ENCODE peak calls at places on chromosomes 13 and 19, in seven cellular contexts. A, F, L, V, Q, G and M are unnamed samples.

GRCh38 chr13:83557845-83558244 is 324.4 kb downstream of the SLITRK1 start:
- DNase-seq in A (no peak), F (no peak), L (no peak), V (no peak), Q (no peak), G (no peak), M (no peak)

GRCh38 chr13:59744747-59745394 is 418.9 kb downstream of the DIAPH3 start:
- DNase-seq in A (no peak), F (no peak), L (no peak), V (peak), Q (no peak), G (no peak), M (no peak)

GRCh38 chr19:32203161-32203560 is 142.2 kb upstream of the ZNF507 start:
- DNase-seq in A (no peak), F (no peak), L (no peak), V (no peak), Q (no peak), G (no peak), M (no peak)

GRCh38 chr13:74710006-74710405 is 575.8 kb upstream of the KLF12 start:
- DNase-seq in A (no peak), F (no peak), L (no peak), V (peak), Q (no peak), G (no peak), M (no peak)

GRCh38 chr19:34794289-34794960 is 21.4 kb upstream of the ZNF599 start:
- DNase-seq in A (no peak), F (no peak), L (no peak), V (no peak), Q (no peak), G (no peak), M (no peak)

GRCh38 chr13:19586904-19587634 is 25.7 kb upstream of the TPTE2 start:
- DNase-seq in A (peak), F (no peak), L (no peak), V (peak), Q (no peak), G (no peak), M (no peak)

GRCh38 chr13:33119886-33120543 is 103.8 kb downstream of the KL start:
- DNase-seq in A (no peak), F (no peak), L (no peak), V (peak), Q (peak), G (no peak), M (no peak)

GRCh38 chr19:14114854-14115253 is 2.7 kb downstream of the PRKACA start:
- DNase-seq in A (peak), F (no peak), L (peak), V (no peak), Q (peak), G (peak), M (no peak)

GRCh38 chr13:45607931-45608330 is 7.6 kb downstream of the ERICH6B start:
- DNase-seq in A (no peak), F (no peak), L (no peak), V (no peak), Q (no peak), G (no peak), M (no peak)

GRCh38 chr13:52995946-52996345 is 32.7 kb upstream of the OLFM4 start:
- DNase-seq in A (no peak), F (no peak), L (no peak), V (no peak), Q (no peak), G (no peak), M (no peak)
- TF ChIP-seq CTCF in A (no peak), F (no peak), L (no peak), V (no peak), Q (no peak), G (no peak), M (no peak)

GRCh38 chr19:47510516-47511127 is 4.2 kb downstream of the NAPA start:
- DNase-seq in A (no peak), F (no peak), L (no peak), V (no peak), Q (no peak), G (no peak), M (no peak)
- TF ChIP-seq CTCF in A (no peak), F (no peak), L (no peak), V (no peak), Q (no peak), G (peak), M (no peak)

GRCh38 chr19:2578391-2578826 is 102.5 kb downstream of the GADD45B start:
- DNase-seq in A (peak), F (no peak), L (peak), V (peak), Q (peak), G (peak), M (peak)
- TF ChIP-seq CTCF in A (no peak), F (no peak), L (no peak), V (no peak), Q (no peak), G (no peak), M (no peak)

GRCh38 chr19:55165952-55166529 is 372 bp downstream of the DNAAF3 start:
- DNase-seq in A (no peak), F (no peak), L (peak), V (peak), Q (peak), G (peak), M (no peak)
- TF ChIP-seq CTCF in A (no peak), F (no peak), L (peak), V (peak), Q (peak), G (peak), M (no peak)

GRCh38 chr13:91922969-91923592 is 524.7 kb downstream of the GPC5 start:
- DNase-seq in A (no peak), F (no peak), L (no peak), V (no peak), Q (no peak), G (no peak), M (no peak)
- TF ChIP-seq CTCF in A (no peak), F (no peak), L (no peak), V (no peak), Q (peak), G (peak), M (peak)

DNA sequence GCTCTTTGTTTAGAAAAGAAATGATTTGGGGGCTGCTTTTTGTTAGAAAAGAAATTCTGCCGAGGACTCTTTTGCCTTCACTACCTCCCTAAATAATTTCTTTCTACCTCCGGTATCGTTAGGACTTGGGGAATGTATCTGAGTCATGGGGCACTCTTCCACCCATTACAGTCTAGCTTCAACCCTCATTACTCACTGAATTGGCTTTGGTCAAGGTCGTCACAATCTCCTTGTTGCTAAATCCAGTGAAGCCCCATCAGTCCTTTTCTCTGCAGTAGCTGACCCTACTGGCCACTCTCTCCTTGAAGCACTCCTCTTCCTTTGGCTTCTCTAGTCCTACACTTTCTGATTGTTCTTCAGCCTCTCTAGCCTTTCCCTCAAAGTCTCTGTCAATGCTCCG is 34.0 kb downstream of the WDR87 start:
- DNase-seq in A (no peak), F (no peak), L (no peak), V (peak), Q (no peak), G (no peak), M (no peak)
- TF ChIP-seq CTCF in A (no peak), F (no peak), L (no peak), V (no peak), Q (no peak), G (no peak), M (no peak)

DNA sequence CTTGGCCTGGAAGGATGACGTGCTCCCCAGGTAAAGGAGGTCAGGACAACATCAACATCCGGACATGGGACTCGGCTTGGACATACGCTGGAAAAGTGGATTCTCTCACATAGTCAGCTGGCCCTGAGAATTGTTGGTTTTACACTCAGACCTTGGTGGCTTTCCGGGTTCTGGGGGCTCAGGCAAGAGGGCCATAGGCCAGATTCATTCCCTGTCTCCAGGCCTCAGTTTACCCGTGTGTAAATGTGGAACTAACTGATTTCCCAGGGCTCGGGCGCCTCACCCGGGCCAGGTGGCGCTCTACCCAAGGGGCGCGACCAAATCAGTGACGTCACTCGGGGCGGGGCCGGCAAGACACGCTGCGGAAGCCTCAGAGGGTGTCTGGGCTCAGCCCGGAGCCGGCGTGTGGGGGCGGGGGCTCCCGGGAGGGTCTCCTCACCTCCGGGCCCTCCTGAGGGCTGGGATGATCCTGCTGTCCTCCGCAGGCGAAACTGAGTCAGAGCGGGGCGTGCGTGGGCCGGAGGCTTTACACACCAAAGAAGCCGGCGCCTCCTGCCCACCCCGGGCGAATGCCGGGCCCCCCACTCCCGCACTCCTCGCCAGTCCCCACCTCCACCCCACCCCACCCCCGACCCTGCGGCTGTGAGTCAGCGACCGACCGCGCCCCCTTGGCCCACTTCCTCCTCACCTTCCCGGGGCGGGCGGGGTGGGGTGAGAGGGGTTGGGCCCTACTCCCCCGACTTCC is 861 bp upstream of the VASP start:
- DNase-seq in A (peak), F (peak), L (peak), V (peak), Q (peak), G (peak), M (peak)
- TF ChIP-seq CTCF in A (peak), F (no peak), L (no peak), V (peak), Q (peak), G (peak), M (no peak)

GRCh38 chr13:30105381-30105780 is 202.0 kb downstream of the KATNAL1 start:
- DNase-seq in A (peak), F (no peak), L (peak), V (no peak), Q (no peak), G (no peak), M (no peak)
- TF ChIP-seq CTCF in A (no peak), F (no peak), L (no peak), V (no peak), Q (no peak), G (peak), M (no peak)